ENCODE peak calls at places on chromosome 4, in four cellular contexts. H is left lung, D is brain microvascular endothelial cell, O is heart left ventricle. T is an unnamed sample. For H3K36me3, the result is how much of the 10 kb centered on the place peaks cover.

GRCh38 chr4:8194306-8195242 is 4.5 kb upstream of the SH3TC1 start:
- DNase-seq in D (no peak), H (no peak), O (no peak), T (no peak)

GRCh38 chr4:27084685-27085356 is 224.2 kb downstream of the STIM2 start:
- DNase-seq in D (peak), O (peak), H (peak), T (peak)

GRCh38 chr4:54659213-54660144 is 1.7 kb downstream of the KIT start:
- DNase-seq in O (no peak), D (peak), H (no peak), T (no peak)

GRCh38 chr4:39932776-39933402 is 44.8 kb downstream of the PDS5A start:
- DNase-seq in O (no peak), H (no peak), D (no peak), T (no peak)

GRCh38 chr4:25061602-25062001 is 30.9 kb upstream of the LGI2 start:
- DNase-seq in D (no peak), H (no peak), O (no peak), T (no peak)

GRCh38 chr4:84032372-84032771 is 466.7 kb downstream of the NKX6-1 start:
- DNase-seq in D (no peak), O (no peak), H (no peak), T (no peak)

GRCh38 chr4:176927664-176928063 is 134.9 kb upstream of the VEGFC start:
- DNase-seq in O (no peak), D (peak), H (no peak), T (peak)

GRCh38 chr4:123232439-123232838 is 164.2 kb upstream of the SPRY1 start:
- DNase-seq in H (no peak), D (no peak), O (no peak), T (no peak)

GRCh38 chr4:154354883-154355282 is 136.7 kb downstream of the DCHS2 start:
- DNase-seq in O (no peak), H (no peak), D (no peak), T (no peak)

GRCh38 chr4:146329042-146329716 is 114.8 kb downstream of the REELD1 start:
- DNase-seq in O (no peak), H (no peak), D (peak), T (no peak)

GRCh38 chr4:106315476-106315967 is 487 bp downstream of the TBCK start:
- DNase-seq in O (no peak), D (peak), H (no peak), T (no peak)

GRCh38 chr4:7762376-7763040 is 177.2 kb downstream of the AFAP1 start:
- DNase-seq in O (no peak), H (no peak), D (no peak), T (no peak)

GRCh38 chr4:105113800-105114199 is 32.9 kb upstream of the TET2 start:
- DNase-seq in H (no peak), O (no peak), D (no peak), T (no peak)

GRCh38 chr4:142940614-142941013 is 94.5 kb upstream of the INPP4B start:
- DNase-seq in D (no peak), H (no peak), O (no peak), T (peak)

GRCh38 chr4:41992967-41993857 is 2.9 kb downstream of the SLC30A9 start:
- DNase-seq in D (no peak), O (no peak), H (no peak), T (no peak)

GRCh38 chr4:62953752-62954151 is 1455.5 kb downstream of the TECRL start:
- DNase-seq in D (no peak), H (no peak), O (no peak), T (no peak)

GRCh38 chr4:105714932-105715331 is 6.3 kb downstream of the GSTCD start:
- DNase-seq in H (no peak), O (no peak), D (no peak), T (no peak)

GRCh38 chr4:140242357-140243284 is 88.6 kb upstream of the MAML3 start:
- DNase-seq in D (no peak), O (no peak), H (no peak), T (no peak)

GRCh38 chr4:7686166-7686870 is 251.6 kb upstream of the PSAPL1 start:
- DNase-seq in H (peak), O (peak), D (no peak), T (no peak)

GRCh38 chr4:70993181-70994068 is at the start of gene DCK:
- DNase-seq in D (peak), H (peak), O (peak), T (peak)

GRCh38 chr4:2378898-2379297 is 39.5 kb downstream of the ZFYVE28 start:
- DNase-seq in D (no peak), O (no peak), H (no peak), T (no peak)

DNA sequence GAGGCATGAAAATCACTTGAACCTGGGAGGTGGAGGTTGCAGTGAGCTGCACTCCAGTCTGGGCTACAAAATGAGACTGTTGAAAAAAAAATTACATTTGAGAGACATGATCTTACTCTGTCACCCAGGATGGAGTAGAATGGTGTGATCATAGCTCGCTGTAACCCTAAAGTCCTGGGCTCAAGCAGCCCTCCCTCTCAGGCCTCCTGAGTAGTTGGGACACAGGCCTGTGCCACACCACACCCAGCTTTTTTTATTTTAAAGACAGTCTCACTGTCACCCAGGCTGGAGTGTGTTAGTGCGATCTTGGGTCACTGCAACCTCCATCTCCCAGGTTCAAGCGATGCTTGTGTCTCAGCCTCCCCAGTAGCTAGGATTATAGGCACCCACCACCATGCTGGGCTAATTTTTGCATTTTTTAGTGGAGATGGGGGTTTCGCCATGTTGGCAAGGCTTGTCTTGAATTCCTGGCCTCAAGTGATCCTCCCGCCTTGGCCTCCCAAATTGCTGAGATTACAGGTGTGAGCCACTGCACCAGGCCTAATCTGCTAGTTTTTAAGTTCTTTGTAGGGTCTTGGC is 6.1 kb downstream of the RPS3A start:
- DNase-seq in O (no peak), D (no peak), H (no peak), T (no peak)
- H3K36me3 ChIP-seq in O (half or more), D (half or more), H (half or more), T (half or more)

DNA sequence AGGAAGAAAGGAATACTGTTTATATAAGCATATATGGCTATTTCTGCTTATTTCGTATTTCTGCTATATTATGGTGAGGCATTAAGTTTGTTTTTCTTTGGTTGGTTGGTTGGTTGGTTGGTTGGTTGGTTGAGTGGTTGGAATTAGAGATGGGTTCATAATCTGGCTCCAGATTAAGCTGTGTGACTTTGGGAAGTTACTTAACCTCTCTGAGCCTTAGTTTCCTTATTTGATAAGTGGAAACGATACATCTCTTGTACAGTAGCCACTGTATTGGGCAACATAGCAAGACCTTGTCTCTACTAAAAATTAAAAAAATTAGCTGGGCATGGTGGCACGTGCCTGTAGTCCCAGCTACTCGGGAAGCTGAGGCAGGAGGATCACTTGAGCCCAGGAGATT is 46.1 kb upstream of the CEP135 start:
- DNase-seq in D (no peak), O (no peak), H (no peak), T (no peak)
- H3K36me3 ChIP-seq in D (under half), O (half or more), H (half or more), T (under half)

GRCh38 chr4:159360549-159360948 is 257.7 kb downstream of the RAPGEF2 start:
- DNase-seq in O (no peak), D (peak), H (no peak), T (no peak)
- H3K36me3 ChIP-seq in O (half or more), D (under half), H (half or more), T (under half)

GRCh38 chr4:763191-763810 is 57.7 kb downstream of the PCGF3 start:
- DNase-seq in O (peak), D (no peak), H (peak), T (no peak)
- H3K36me3 ChIP-seq in O (half or more), D (under half), H (half or more), T (half or more)